ENCODE peak calls at places on chromosomes 3 and 15, in six cellular contexts. One of them, this sample, is unnamed.

GRCh38 chr3:149534671-149535394 is 60.3 kb downstream of the TM4SF4 start:
- DNase-seq in MM.1S: no peak
- DNase-seq in SK-N-SH: no peak
- DNase-seq in neural progenitor cell: no peak
- DNase-seq in PC-3: no peak
- DNase-seq in GM23248: peak; percentile 72
- DNase-seq in this sample: no peak

GRCh38 chr3:69408989-69409388 is 23.1 kb upstream of the FRMD4B start:
- DNase-seq in neural progenitor cell: no peak
- DNase-seq in GM23248: no peak
- DNase-seq in SK-N-SH: no peak
- DNase-seq in MM.1S: no peak
- DNase-seq in PC-3: no peak
- DNase-seq in this sample: no peak

GRCh38 chr3:150094150-150094932 is 123.6 kb upstream of the PFN2 start:
- DNase-seq in MM.1S: peak; percentile 76
- DNase-seq in neural progenitor cell: no peak
- DNase-seq in PC-3: peak; percentile 92
- DNase-seq in SK-N-SH: no peak
- DNase-seq in GM23248: peak; percentile 55
- DNase-seq in this sample: peak; percentile 23

GRCh38 chr3:60949146-60949545 is 302.1 kb downstream of the FHIT start:
- DNase-seq in PC-3: no peak
- DNase-seq in GM23248: no peak
- DNase-seq in neural progenitor cell: no peak
- DNase-seq in MM.1S: no peak
- DNase-seq in SK-N-SH: no peak
- DNase-seq in this sample: no peak

GRCh38 chr15:34122771-34123183 is 20.9 kb downstream of the PGBD4 start:
- DNase-seq in neural progenitor cell: no peak
- DNase-seq in SK-N-SH: no peak
- DNase-seq in MM.1S: no peak
- DNase-seq in PC-3: peak; percentile 91
- DNase-seq in GM23248: peak; percentile 94
- DNase-seq in this sample: no peak

GRCh38 chr3:186138272-186138981 is 29.5 kb upstream of the ETV5 start:
- DNase-seq in PC-3: no peak
- DNase-seq in MM.1S: no peak
- DNase-seq in SK-N-SH: no peak
- DNase-seq in GM23248: no peak
- DNase-seq in neural progenitor cell: no peak
- DNase-seq in this sample: no peak

GRCh38 chr3:190644766-190645165 is 130.9 kb downstream of the IL1RAP start:
- DNase-seq in neural progenitor cell: no peak
- DNase-seq in PC-3: peak; percentile 9
- DNase-seq in GM23248: peak; percentile 75
- DNase-seq in MM.1S: no peak
- DNase-seq in SK-N-SH: no peak
- DNase-seq in this sample: no peak

GRCh38 chr15:75732809-75733451 is 20.3 kb upstream of the CSPG4 start:
- DNase-seq in SK-N-SH: peak; percentile 90
- DNase-seq in GM23248: peak; percentile 73
- DNase-seq in PC-3: peak; percentile 71
- DNase-seq in MM.1S: peak; percentile 49
- DNase-seq in neural progenitor cell: peak; percentile 84
- DNase-seq in this sample: peak; percentile 86

GRCh38 chr3:127831723-127832172 is 9.4 kb upstream of the MGLL start:
- DNase-seq in MM.1S: peak; percentile 47
- DNase-seq in SK-N-SH: peak; percentile 67
- DNase-seq in PC-3: peak; percentile 57
- DNase-seq in neural progenitor cell: peak; percentile 67
- DNase-seq in GM23248: peak; percentile 69
- DNase-seq in this sample: peak; percentile 77

GRCh38 chr3:58260261-58260731 is 22.7 kb downstream of the ABHD6 start:
- DNase-seq in GM23248: peak; percentile 93
- DNase-seq in neural progenitor cell: peak; percentile 22
- DNase-seq in PC-3: peak; percentile 96
- DNase-seq in SK-N-SH: no peak
- DNase-seq in MM.1S: no peak
- DNase-seq in this sample: no peak

GRCh38 chr15:66400351-66400774 is 13.7 kb downstream of the MAP2K1 start:
- DNase-seq in SK-N-SH: no peak
- DNase-seq in PC-3: peak; percentile 50
- DNase-seq in MM.1S: no peak
- DNase-seq in neural progenitor cell: no peak
- DNase-seq in GM23248: peak; percentile 53
- DNase-seq in this sample: no peak
- TF ChIP-seq EZH2phosphoT487 in SK-N-SH: no peak
- TF ChIP-seq EZH2phosphoT487 in PC-3: no peak
- TF ChIP-seq EZH2phosphoT487 in MM.1S: no peak
- TF ChIP-seq EZH2phosphoT487 in neural progenitor cell: no peak
- TF ChIP-seq EZH2phosphoT487 in GM23248: no peak
- TF ChIP-seq EZH2phosphoT487 in this sample: no peak

DNA sequence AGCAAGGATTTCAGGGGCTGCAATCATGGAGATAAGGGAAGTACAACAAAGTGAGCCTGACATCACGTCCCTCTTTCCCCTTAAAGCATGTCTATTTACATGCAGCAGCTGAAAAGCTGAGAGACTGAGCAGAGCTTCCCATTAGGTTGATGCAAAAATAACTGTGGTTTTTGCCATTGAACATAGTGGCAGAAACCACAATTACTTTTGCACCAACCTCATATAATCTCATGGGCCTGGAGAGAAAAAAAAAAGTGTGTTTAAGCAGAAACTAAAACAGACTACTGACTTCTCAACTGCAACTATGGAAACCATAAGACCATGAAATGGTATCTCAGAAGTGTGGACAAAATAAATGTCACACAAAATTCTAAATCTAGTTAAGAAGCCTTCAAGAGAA is 48.2 kb downstream of the CCDC12 start:
- DNase-seq in GM23248: no peak
- DNase-seq in MM.1S: peak; percentile 52
- DNase-seq in neural progenitor cell: no peak
- DNase-seq in PC-3: no peak
- DNase-seq in SK-N-SH: no peak
- DNase-seq in this sample: no peak
- H3F3A ChIP-seq in GM23248: peaks cover 12% of the 10 kb centered on the region
- H3F3A ChIP-seq in MM.1S: peaks cover 22% of the 10 kb centered on the region
- H3F3A ChIP-seq in neural progenitor cell: no peaks in the 10 kb centered on the region
- H3F3A ChIP-seq in PC-3: no peaks in the 10 kb centered on the region
- H3F3A ChIP-seq in SK-N-SH: no peaks in the 10 kb centered on the region
- H3F3A ChIP-seq in this sample: peaks cover 13% of the 10 kb centered on the region

DNA sequence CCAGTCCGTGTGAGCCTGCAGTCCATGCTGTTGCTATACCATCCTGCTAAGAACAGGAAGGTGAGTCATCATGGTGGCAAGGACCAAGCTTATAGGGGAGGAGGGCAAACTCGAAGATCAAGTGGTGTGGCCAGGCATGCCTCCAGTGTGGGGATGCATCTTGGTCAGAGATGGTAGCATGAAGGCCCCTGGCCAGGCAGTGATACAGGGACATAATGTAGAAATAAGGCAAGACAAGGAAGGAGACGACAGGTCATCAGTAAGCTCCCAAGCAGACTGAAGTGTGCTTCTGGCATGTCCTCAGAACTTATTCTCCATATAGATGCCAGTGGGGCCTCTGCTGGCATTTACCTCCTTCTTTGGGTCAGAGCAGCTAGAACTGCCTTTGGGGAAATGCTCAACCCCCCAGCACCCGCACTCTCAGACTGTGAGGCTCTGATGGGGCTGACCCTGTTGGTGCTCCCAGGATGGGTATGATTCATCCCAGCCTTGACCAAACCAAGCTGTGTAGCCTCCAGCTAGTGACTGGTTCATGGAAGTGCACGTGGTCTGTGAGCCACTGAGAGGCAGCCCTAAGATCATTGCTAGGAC is 52.5 kb upstream of the ATP2B2 start:
- DNase-seq in neural progenitor cell: no peak
- DNase-seq in PC-3: peak; percentile 56
- DNase-seq in GM23248: peak; percentile 62
- DNase-seq in SK-N-SH: no peak
- DNase-seq in MM.1S: no peak
- DNase-seq in this sample: no peak
- TF ChIP-seq EZH2phosphoT487 in neural progenitor cell: no peak
- TF ChIP-seq EZH2phosphoT487 in PC-3: no peak
- TF ChIP-seq EZH2phosphoT487 in GM23248: no peak
- TF ChIP-seq EZH2phosphoT487 in SK-N-SH: no peak
- TF ChIP-seq EZH2phosphoT487 in MM.1S: no peak
- TF ChIP-seq EZH2phosphoT487 in this sample: no peak

DNA sequence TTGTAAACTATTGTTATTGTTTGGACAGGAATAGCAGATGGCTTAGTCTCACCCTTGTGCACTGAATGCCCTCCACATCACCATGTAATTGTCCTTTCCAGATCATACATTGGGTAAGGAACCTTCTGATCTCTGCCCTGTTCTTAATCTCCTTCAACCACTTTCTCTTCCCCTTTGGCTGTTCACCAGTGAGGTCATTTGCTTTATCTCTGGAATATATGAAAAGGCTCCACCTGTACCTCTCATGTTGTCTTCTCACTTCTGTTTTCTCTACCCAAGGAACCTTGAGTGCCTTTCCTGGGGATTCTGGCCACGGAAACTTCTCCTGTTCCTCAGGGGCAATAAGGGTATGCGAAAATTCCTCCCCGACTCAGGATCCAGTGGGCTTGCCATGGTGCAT is 28.5 kb downstream of the MCTP2 start:
- DNase-seq in PC-3: no peak
- DNase-seq in MM.1S: no peak
- DNase-seq in GM23248: no peak
- DNase-seq in SK-N-SH: no peak
- DNase-seq in neural progenitor cell: no peak
- DNase-seq in this sample: no peak
- H3F3A ChIP-seq in PC-3: no peaks in the 10 kb centered on the region
- H3F3A ChIP-seq in MM.1S: peaks cover 7% of the 10 kb centered on the region
- H3F3A ChIP-seq in GM23248: peaks cover 8% of the 10 kb centered on the region
- H3F3A ChIP-seq in SK-N-SH: no peaks in the 10 kb centered on the region
- H3F3A ChIP-seq in neural progenitor cell: no peaks in the 10 kb centered on the region
- H3F3A ChIP-seq in this sample: no peaks in the 10 kb centered on the region

GRCh38 chr3:125316949-125317348 is 58.2 kb downstream of the ZNF148 start:
- DNase-seq in MM.1S: no peak
- DNase-seq in GM23248: no peak
- DNase-seq in neural progenitor cell: no peak
- DNase-seq in PC-3: no peak
- DNase-seq in SK-N-SH: no peak
- DNase-seq in this sample: no peak

GRCh38 chr3:125318497-125318847 is 56.7 kb downstream of the ZNF148 start:
- DNase-seq in SK-N-SH: no peak
- DNase-seq in MM.1S: no peak
- DNase-seq in GM23248: no peak
- DNase-seq in neural progenitor cell: peak; percentile 43
- DNase-seq in PC-3: no peak
- DNase-seq in this sample: peak; percentile 14

GRCh38 chr3:125310623-125311076 is 64.5 kb downstream of the ZNF148 start:
- DNase-seq in PC-3: no peak
- DNase-seq in MM.1S: peak; percentile 70
- DNase-seq in GM23248: no peak
- DNase-seq in SK-N-SH: no peak
- DNase-seq in neural progenitor cell: no peak
- DNase-seq in this sample: no peak

GRCh38 chr3:125317761-125318496 is 57.2 kb downstream of the ZNF148 start:
- DNase-seq in neural progenitor cell: no peak
- DNase-seq in SK-N-SH: no peak
- DNase-seq in GM23248: peak; percentile 25
- DNase-seq in PC-3: peak; percentile 70
- DNase-seq in MM.1S: no peak
- DNase-seq in this sample: no peak

GRCh38 chr3:125313060-125313635 is 62.0 kb downstream of the ZNF148 start:
- DNase-seq in GM23248: peak; percentile 85
- DNase-seq in neural progenitor cell: no peak
- DNase-seq in MM.1S: no peak
- DNase-seq in PC-3: no peak
- DNase-seq in SK-N-SH: no peak
- DNase-seq in this sample: no peak
- TF ChIP-seq EZH2phosphoT487 in GM23248: no peak
- TF ChIP-seq EZH2phosphoT487 in neural progenitor cell: no peak
- TF ChIP-seq EZH2phosphoT487 in MM.1S: no peak
- TF ChIP-seq EZH2phosphoT487 in PC-3: no peak
- TF ChIP-seq EZH2phosphoT487 in SK-N-SH: no peak
- TF ChIP-seq EZH2phosphoT487 in this sample: no peak

DNA sequence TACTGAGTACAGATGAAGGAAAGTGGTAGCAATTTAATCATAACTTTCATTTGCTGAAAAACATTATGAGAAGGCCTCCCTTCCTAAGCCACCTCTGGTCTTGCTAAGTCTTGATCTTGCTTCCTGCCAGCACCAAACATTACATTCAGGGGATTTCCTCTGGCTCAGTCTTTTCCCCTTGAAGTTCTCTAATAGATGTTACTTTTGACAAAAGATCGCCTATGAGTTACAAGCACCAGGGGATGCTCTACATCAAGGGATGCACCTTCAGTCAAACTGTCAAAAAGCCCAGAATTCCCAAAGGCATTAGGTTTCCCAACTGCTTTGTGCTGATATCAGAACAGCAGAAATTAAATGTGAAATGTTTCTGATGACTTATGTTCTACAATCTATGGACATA is 47.3 kb downstream of the AQP9 start:
- DNase-seq in SK-N-SH: no peak
- DNase-seq in MM.1S: no peak
- DNase-seq in GM23248: peak; percentile 18
- DNase-seq in neural progenitor cell: no peak
- DNase-seq in PC-3: no peak
- DNase-seq in this sample: no peak
- H3F3A ChIP-seq in SK-N-SH: no peaks in the 10 kb centered on the region
- H3F3A ChIP-seq in MM.1S: no peaks in the 10 kb centered on the region
- H3F3A ChIP-seq in GM23248: peaks cover 4% of the 10 kb centered on the region
- H3F3A ChIP-seq in neural progenitor cell: no peaks in the 10 kb centered on the region
- H3F3A ChIP-seq in PC-3: no peaks in the 10 kb centered on the region
- H3F3A ChIP-seq in this sample: no peaks in the 10 kb centered on the region

This sample was measured in GM23338.